ENCODE peak calls at places on chromosomes 4 and X, in seven cellular contexts. J is tibial nerve; S is hippocampal formation; B is germinal center; N is effector CD8-positive, alpha-beta T cell; G is activated B cell treated with CpG ODN at 0.5 μM for 24 hours; P is AG09309. C is an unnamed sample.

GRCh38 chr4:53306729-53307128 is 59.1 kb downstream of the SCFD2 start:
- DNase-seq in J (no peak), S (no peak), B (no peak), N (no peak), G (no peak), P (peak), C (no peak)

GRCh38 chr4:11342401-11342800 is 86.3 kb downstream of the HS3ST1 start:
- DNase-seq in J (no peak), S (no peak), B (no peak), N (no peak), G (no peak), P (no peak), C (no peak)

GRCh38 chrX:18649498-18649951 is 22.4 kb downstream of the RS1 start:
- DNase-seq in J (no peak), S (no peak), B (no peak), N (no peak), G (no peak), P (no peak), C (no peak)

GRCh38 chr4:6783111-6783981 is 819 bp downstream of the KIAA0232 start:
- DNase-seq in J (peak), S (peak), B (peak), N (peak), G (peak), P (peak), C (peak)

GRCh38 chr4:77023920-77024319 is 51.9 kb downstream of the CCNI start:
- DNase-seq in J (no peak), S (no peak), B (no peak), N (no peak), G (no peak), P (no peak), C (no peak)

GRCh38 chrX:118823263-118824172 is at the start of gene ZCCHC12:
- DNase-seq in J (no peak), S (peak), B (peak), N (peak), G (peak), P (no peak), C (peak)

GRCh38 chr4:16207409-16207808 is 18.9 kb downstream of the TAPT1 start:
- DNase-seq in J (no peak), S (no peak), B (no peak), N (no peak), G (no peak), P (no peak), C (no peak)

GRCh38 chr4:47031011-47031678 is at the start of gene GABRB1:
- DNase-seq in J (no peak), S (peak), B (no peak), N (no peak), G (no peak), P (no peak), C (no peak)

GRCh38 chrX:40644821-40645358 is 2.5 kb downstream of the CXorf38 start:
- DNase-seq in J (peak), S (peak), B (peak), N (peak), G (peak), P (peak), C (peak)

GRCh38 chr4:4427886-4428285 is 41.0 kb downstream of the NSG1 start:
- DNase-seq in J (no peak), S (no peak), B (no peak), N (no peak), G (no peak), P (no peak), C (no peak)

GRCh38 chr4:145281946-145282345 is 101.6 kb upstream of the OTUD4 start:
- DNase-seq in J (no peak), S (no peak), B (no peak), N (no peak), G (no peak), P (no peak), C (no peak)

GRCh38 chr4:174265917-174266316 is 17.6 kb downstream of the FBXO8 start:
- DNase-seq in J (no peak), S (peak), B (no peak), N (no peak), G (no peak), P (no peak), C (no peak)

GRCh38 chr4:104571341-104571740 is 76.6 kb upstream of the CXXC4 start:
- DNase-seq in J (no peak), S (no peak), B (no peak), N (no peak), G (no peak), P (no peak), C (no peak)

GRCh38 chr4:140807491-140808257 is 51.5 kb upstream of the TBC1D9 start:
- DNase-seq in J (no peak), S (peak), B (peak), N (no peak), G (no peak), P (no peak), C (no peak)

GRCh38 chr4:128166982-128167381 is 105.9 kb downstream of the LARP1B start:
- DNase-seq in J (no peak), S (no peak), B (no peak), N (no peak), G (no peak), P (no peak), C (no peak)

GRCh38 chr4:6372649-6373525 is 99.5 kb downstream of the PPP2R2C start:
- DNase-seq in J (no peak), S (no peak), B (peak), N (no peak), G (no peak), P (no peak), C (peak)

GRCh38 chrX:154115071-154115470 is 17.6 kb upstream of the MECP2 start:
- DNase-seq in J (no peak), S (no peak), B (no peak), N (no peak), G (no peak), P (no peak), C (no peak)

GRCh38 chrX:150899191-150899757 is 806 bp upstream of the CD99L2 start:
- DNase-seq in J (peak), S (peak), B (peak), N (no peak), G (peak), P (no peak), C (no peak)

GRCh38 chr4:182843813-182844325 is 73.3 kb downstream of the DCTD start:
- DNase-seq in J (no peak), S (no peak), B (no peak), N (no peak), G (no peak), P (no peak), C (no peak)

GRCh38 chr4:13143234-13143633 is 340.9 kb downstream of the RAB28 start:
- DNase-seq in J (no peak), S (no peak), B (no peak), N (no peak), G (no peak), P (no peak), C (no peak)

GRCh38 chrX:19541931-19542330 is 26.6 kb upstream of the MAP3K15 start:
- DNase-seq in J (no peak), S (no peak), B (no peak), N (no peak), G (no peak), P (no peak), C (no peak)

GRCh38 chr4:26069218-26069617 is 155.2 kb downstream of the SMIM20 start:
- DNase-seq in J (no peak), S (no peak), B (no peak), N (no peak), G (no peak), P (no peak), C (no peak)

GRCh38 chrX:2451456-2452316 is 49.1 kb downstream of the DHRSX start:
- DNase-seq in J (no peak), S (no peak), B (no peak), N (no peak), G (no peak), P (no peak), C (no peak)

GRCh38 chrX:41209853-41210252 is 124.1 kb upstream of the DDX3X start:
- DNase-seq in J (no peak), S (no peak), B (no peak), N (no peak), G (no peak), P (no peak), C (no peak)

GRCh38 chrX:28659269-28659668 is 72.0 kb downstream of the IL1RAPL1 start:
- DNase-seq in J (no peak), S (no peak), B (no peak), N (no peak), G (no peak), P (no peak), C (no peak)

GRCh38 chr4:158193171-158193749 is 17.0 kb upstream of the TMEM144 start:
- DNase-seq in J (no peak), S (peak), B (no peak), N (no peak), G (no peak), P (no peak), C (no peak)

GRCh38 chr4:108943371-108943770 is 180.5 kb upstream of the ETNPPL start:
- DNase-seq in J (no peak), S (no peak), B (no peak), N (no peak), G (no peak), P (no peak), C (no peak)